ENCODE peak calls at places on chromosomes 4 and X, in seven cellular contexts. S is upper lobe of left lung; T is brain microvascular endothelial cell; W is GM23338; X is CD4-positive, alpha-beta T cell; N is suprapubic skin; O is sigmoid colon. P is an unnamed sample.

GRCh38 chr4:53916431-53916889 is 147.9 kb downstream of the CHIC2 start:
- DNase-seq in T (peak), X (no peak), O (no peak), W (no peak), S (no peak), N (no peak), P (no peak)

GRCh38 chr4:150049682-150050081 is 28.6 kb upstream of the DCLK2 start:
- DNase-seq in S (no peak), O (no peak), N (no peak), W (no peak), X (no peak), T (no peak), P (no peak)

GRCh38 chrX:14125451-14125850 is 95.8 kb upstream of the GEMIN8 start:
- DNase-seq in T (no peak), S (no peak), O (no peak), N (no peak), X (no peak), W (no peak), P (no peak)

GRCh38 chr4:74376888-74377483 is 12.0 kb downstream of the EREG start:
- DNase-seq in T (peak), S (no peak), X (no peak), W (peak), N (no peak), O (no peak), P (no peak)

GRCh38 chrX:115960440-115961084 is 210.0 kb upstream of the AGTR2 start:
- DNase-seq in W (no peak), S (no peak), O (no peak), T (no peak), X (no peak), N (no peak), P (no peak)

GRCh38 chr4:38062088-38062893 is 102.1 kb downstream of the PTTG2 start:
- DNase-seq in X (peak), S (peak), W (peak), O (peak), N (peak), T (peak), P (no peak)

GRCh38 chr4:32991663-32992062 is 2271.5 kb downstream of the PCDH7 start:
- DNase-seq in O (no peak), N (no peak), S (no peak), X (no peak), T (no peak), W (no peak), P (no peak)

GRCh38 chrX:140821280-140821679 is 111.7 kb downstream of the LINC00632 start:
- DNase-seq in T (no peak), N (no peak), W (peak), S (no peak), X (no peak), O (no peak), P (no peak)

GRCh38 chrX:10619311-10620015 is 922 bp downstream of the MID1 start:
- DNase-seq in T (peak), S (no peak), X (no peak), N (no peak), W (no peak), O (no peak), P (no peak)

GRCh38 chr4:16043820-16044554 is 39.8 kb downstream of the PROM1 start:
- DNase-seq in N (no peak), W (no peak), T (no peak), O (peak), X (no peak), S (no peak), P (no peak)

GRCh38 chr4:105050896-105051295 is 95.8 kb upstream of the TET2 start:
- DNase-seq in X (no peak), W (no peak), S (no peak), O (no peak), N (no peak), T (no peak), P (no peak)

GRCh38 chr4:188015025-188015778 is 19.6 kb downstream of the ZFP42 start:
- DNase-seq in T (no peak), W (peak), S (no peak), N (no peak), X (no peak), O (no peak), P (no peak)

GRCh38 chr4:145828802-145829485 is 109.7 kb downstream of the ZNF827 start:
- DNase-seq in O (no peak), N (no peak), W (no peak), T (no peak), X (no peak), S (no peak), P (no peak)

GRCh38 chr4:148004228-148004813 is 272.4 kb downstream of the ARHGAP10 start:
- DNase-seq in S (peak), T (no peak), W (no peak), O (no peak), N (no peak), X (no peak), P (no peak)

GRCh38 chr4:56408978-56409377 is 21.7 kb upstream of the AASDH start:
- DNase-seq in O (no peak), S (no peak), W (peak), T (no peak), X (no peak), N (no peak), P (no peak)

GRCh38 chr4:6582889-6583504 is 8.0 kb downstream of the MAN2B2 start:
- DNase-seq in W (peak), S (no peak), N (no peak), X (no peak), T (peak), O (no peak), P (no peak)

GRCh38 chr4:104418313-104418712 is 76.4 kb downstream of the CXXC4 start:
- DNase-seq in S (no peak), T (no peak), W (no peak), O (no peak), N (no peak), X (no peak), P (no peak)

GRCh38 chrX:18377802-18378201 is 23.3 kb upstream of the SCML2 start:
- DNase-seq in T (no peak), O (no peak), S (no peak), W (peak), N (no peak), X (no peak), P (no peak)

GRCh38 chrX:130081421-130082045 is 28.8 kb downstream of the ELF4 start:
- DNase-seq in O (no peak), W (no peak), X (no peak), T (no peak), N (no peak), S (no peak), P (no peak)

GRCh38 chr4:123412700-123413512 is 16.3 kb downstream of the SPRY1 start:
- DNase-seq in W (no peak), X (no peak), O (no peak), S (no peak), T (no peak), N (no peak), P (no peak)

GRCh38 chrX:95058815-95059214 is 1384.8 kb downstream of the FAM133A start:
- DNase-seq in O (no peak), N (no peak), X (no peak), T (no peak), W (no peak), S (no peak), P (no peak)

GRCh38 chr4:124203613-124204284 is 508.8 kb downstream of the ANKRD50 start:
- DNase-seq in N (no peak), O (no peak), T (peak), W (no peak), S (no peak), X (no peak), P (no peak)

GRCh38 chr4:3226944-3227343 is 22.0 kb upstream of the MSANTD1 start:
- DNase-seq in T (no peak), X (no peak), S (no peak), N (no peak), W (no peak), O (no peak), P (no peak)

GRCh38 chrX:119189586-119189985 is 46.5 kb upstream of the PGRMC1 start:
- DNase-seq in T (no peak), X (no peak), W (no peak), O (peak), N (peak), S (no peak), P (peak)

GRCh38 chrX:119190736-119191282 is 45.3 kb upstream of the PGRMC1 start:
- DNase-seq in W (no peak), X (no peak), N (no peak), S (no peak), T (no peak), O (no peak), P (no peak)

GRCh38 chrX:119190251-119190651 is 45.8 kb upstream of the PGRMC1 start:
- DNase-seq in T (no peak), S (no peak), N (no peak), W (no peak), O (no peak), X (no peak), P (no peak)

GRCh38 chrX:119189115-119189514 is 47.0 kb upstream of the PGRMC1 start:
- DNase-seq in S (no peak), N (no peak), X (no peak), W (peak), T (no peak), O (no peak), P (no peak)

GRCh38 chrX:119194631-119195030 is 41.5 kb upstream of the PGRMC1 start:
- DNase-seq in T (no peak), X (no peak), W (peak), S (no peak), N (no peak), O (no peak), P (no peak)
- TF ChIP-seq CTCF in T (peak), X (no peak), W (peak), S (no peak), N (no peak), O (no peak), P (no peak)

GRCh38 chrX:9525511-9526248 is 60.8 kb downstream of the TBL1X start:
- DNase-seq in W (peak), T (no peak), N (no peak), X (no peak), O (no peak), S (no peak), P (peak)

GRCh38 chrX:9518896-9519295 is 54.0 kb downstream of the TBL1X start:
- DNase-seq in O (no peak), T (no peak), W (no peak), N (no peak), S (no peak), X (no peak), P (peak)

GRCh38 chrX:9519546-9520210 is 54.8 kb downstream of the TBL1X start:
- DNase-seq in S (no peak), N (no peak), W (no peak), O (peak), X (no peak), T (no peak), P (peak)

GRCh38 chrX:9520211-9520590 is 55.3 kb downstream of the TBL1X start:
- DNase-seq in T (no peak), N (no peak), O (no peak), X (no peak), S (no peak), W (no peak), P (peak)

DNA sequence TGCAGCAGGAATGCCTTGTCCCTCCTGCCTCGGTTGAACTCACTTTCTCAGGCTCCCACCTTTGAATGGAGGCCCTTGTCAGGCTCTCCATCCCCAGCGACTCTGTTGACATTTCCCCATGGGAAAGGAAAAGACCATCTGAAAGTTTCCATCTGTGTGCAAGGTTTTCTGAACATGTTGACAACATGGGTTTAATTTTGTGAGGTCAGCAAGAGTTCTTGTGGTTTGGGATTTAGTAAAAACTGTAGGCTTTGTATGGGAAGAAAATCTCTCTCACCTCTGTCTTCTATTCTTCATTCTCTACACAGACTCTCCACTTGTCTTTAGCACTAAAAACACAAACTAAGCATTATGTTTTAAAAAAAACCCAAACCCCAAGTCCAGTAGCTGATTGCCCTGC is 57.9 kb downstream of the TBL1X start:
- DNase-seq in N (no peak), T (no peak), O (no peak), W (no peak), X (no peak), S (no peak), P (peak)
- H3K27ac ChIP-seq in N (no peak), T (no peak), O (no peak), W (no peak), X (no peak), S (no peak), P (no peak)

DNA sequence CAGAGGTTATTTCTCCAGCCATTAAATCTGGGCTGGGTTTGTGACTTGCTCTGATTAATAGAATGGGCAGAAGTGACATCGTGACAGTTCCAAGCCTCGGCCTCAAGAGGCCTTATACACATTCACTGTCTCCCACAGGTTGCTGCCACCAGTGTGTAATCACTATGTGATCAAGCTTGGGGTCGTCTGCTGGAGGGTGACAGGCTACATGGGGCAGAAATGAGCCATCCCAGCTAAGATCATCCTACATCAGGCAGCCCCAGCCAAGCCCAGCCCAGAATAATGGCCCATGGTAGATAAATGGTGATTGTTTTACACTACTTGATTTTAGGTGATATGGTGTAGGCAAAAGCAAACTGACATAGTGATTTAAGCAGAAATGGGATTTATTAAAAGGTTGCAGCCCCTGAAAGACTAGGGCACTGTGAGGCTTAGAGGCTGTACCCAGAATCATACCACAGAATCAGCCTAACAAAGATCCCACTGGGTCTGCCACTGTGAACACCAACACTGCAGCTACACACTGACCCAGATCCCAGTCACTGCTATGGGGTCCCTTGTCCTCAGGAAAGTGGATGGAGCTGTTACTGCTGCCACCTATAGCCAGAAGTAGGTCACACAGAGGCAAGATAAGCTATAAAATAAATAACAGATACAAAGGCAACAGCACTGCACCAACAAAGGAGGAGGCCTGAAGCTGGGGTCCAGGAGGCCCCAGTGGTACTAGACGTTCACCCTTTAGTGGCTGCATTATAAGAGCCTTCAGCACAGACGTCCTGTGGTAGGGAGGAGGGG is 159.6 kb upstream of the RBPJ start:
- DNase-seq in W (peak), N (no peak), O (no peak), S (no peak), T (no peak), X (no peak), P (no peak)
- TF ChIP-seq CTCF in W (peak), N (no peak), O (no peak), S (no peak), T (peak), X (no peak), P (no peak)

GRCh38 chr4:169183581-169183980 is 87.2 kb downstream of the SH3RF1 start:
- DNase-seq in W (no peak), S (no peak), T (no peak), X (no peak), N (no peak), O (no peak), P (no peak)
- H3K27ac ChIP-seq in W (no peak), S (no peak), T (no peak), X (no peak), N (no peak), O (no peak), P (no peak)

GRCh38 chrX:57104406-57104805 is 16.9 kb downstream of the SPIN2B start:
- DNase-seq in T (no peak), N (no peak), S (no peak), W (no peak), X (no peak), O (no peak), P (no peak)
- TF ChIP-seq CTCF in T (no peak), N (no peak), S (no peak), W (peak), X (no peak), O (no peak), P (no peak)

GRCh38 chrX:100658936-100659335 is 14.9 kb downstream of the SRPX2 start:
- DNase-seq in W (no peak), N (no peak), X (no peak), S (no peak), O (no peak), T (no peak), P (no peak)
- H3K27ac ChIP-seq in W (no peak), N (no peak), X (no peak), S (no peak), O (no peak), T (peak), P (no peak)

GRCh38 chr4:144174401-144175067 is 34.0 kb upstream of the GYPA start:
- DNase-seq in W (peak), T (peak), X (no peak), O (no peak), N (no peak), S (no peak), P (no peak)
- TF ChIP-seq CTCF in W (peak), T (no peak), X (peak), O (peak), N (peak), S (no peak), P (no peak)

GRCh38 chr4:24896977-24897376 is 15.9 kb downstream of the CCDC149 start:
- DNase-seq in W (no peak), T (no peak), S (no peak), X (no peak), N (no peak), O (no peak), P (no peak)

GRCh38 chr4:24894846-24895245 is 18.0 kb downstream of the CCDC149 start:
- DNase-seq in S (no peak), X (no peak), T (no peak), O (no peak), W (no peak), N (no peak), P (no peak)

GRCh38 chr4:24895461-24895860 is 17.4 kb downstream of the CCDC149 start:
- DNase-seq in W (no peak), X (no peak), N (no peak), T (no peak), S (no peak), O (no peak), P (no peak)

GRCh38 chr4:24896056-24896455 is 16.8 kb downstream of the CCDC149 start:
- DNase-seq in O (no peak), W (no peak), X (no peak), T (no peak), S (no peak), N (no peak), P (no peak)

DNA sequence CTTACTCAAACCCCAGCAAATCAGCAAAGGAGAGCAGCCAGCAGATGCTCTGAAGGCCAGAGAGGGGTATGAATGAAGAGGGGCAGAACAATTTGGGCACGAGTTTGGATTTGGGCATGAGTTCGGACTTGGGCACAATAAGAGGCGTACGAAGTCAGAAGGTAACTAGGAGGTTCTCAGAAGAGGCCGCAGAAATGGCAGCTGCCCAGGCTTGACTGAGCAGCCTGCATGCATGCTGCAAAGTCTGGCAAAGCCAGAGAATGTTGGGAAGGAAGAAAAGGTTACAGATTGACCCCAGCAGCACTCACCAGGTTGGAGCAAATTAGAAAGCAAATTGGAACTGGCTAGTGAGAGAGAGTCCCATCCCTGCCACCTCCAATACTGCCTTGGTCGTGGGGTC is 15.2 kb downstream of the CCDC149 start:
- DNase-seq in T (no peak), O (no peak), X (no peak), S (no peak), W (no peak), N (no peak), P (no peak)
- H3K27ac ChIP-seq in T (no peak), O (peak), X (no peak), S (no peak), W (no peak), N (no peak), P (no peak)